ENCODE peak calls at places on chromosomes 4 and X, in seven cellular contexts. L is K562, H is cardiac muscle cell, X is GM23338, G is thyroid gland, I is SJSA1, Q is tibial nerve. D is an unnamed sample.

GRCh38 chr4:145130788-145131398 is 32.8 kb downstream of the ABCE1 start:
- DNase-seq in G (no peak), H (peak; percentile 77), Q (no peak), L (peak; percentile 3), X (no peak), I (no peak), D (peak; percentile 50)

GRCh38 chr4:52173470-52174055 is 122.5 kb downstream of the SPATA18 start:
- DNase-seq in L (no peak), X (no peak), I (no peak), Q (no peak), H (peak; percentile 66), G (peak; percentile 5), D (no peak)

GRCh38 chr4:33381806-33382205 is 2661.6 kb downstream of the PCDH7 start:
- DNase-seq in X (no peak), H (no peak), L (no peak), I (no peak), Q (no peak), G (peak; percentile 45), D (no peak)

GRCh38 chr4:102732678-102733445 is 27.9 kb downstream of the MANBA start:
- DNase-seq in Q (no peak), H (no peak), L (no peak), X (no peak), I (no peak), G (peak; percentile 44), D (no peak)

GRCh38 chr4:73713650-73714049 is 26.7 kb upstream of the CXCL8 start:
- DNase-seq in H (no peak), X (no peak), Q (no peak), G (no peak), L (no peak), I (no peak), D (no peak)

GRCh38 chr4:212438-213174 is 88.3 kb downstream of the ZNF718 start:
- DNase-seq in H (peak; percentile 90), G (peak; percentile 85), L (peak; percentile 34), I (no peak), Q (no peak), X (peak; percentile 98), D (peak; percentile 30)

GRCh38 chr4:105471566-105472176 is 2.2 kb downstream of the PPA2 start:
- DNase-seq in Q (peak; percentile 43), H (peak; percentile 83), L (peak; percentile 85), I (peak; percentile 67), X (peak; percentile 83), G (peak; percentile 66), D (peak; percentile 48)

GRCh38 chr4:123924536-123924935 is 527.9 kb downstream of the SPRY1 start:
- DNase-seq in H (peak; percentile 43), L (no peak), X (no peak), Q (no peak), I (no peak), G (no peak), D (no peak)

GRCh38 chr4:73867783-73868182 is 1.4 kb upstream of the CXCL1 start:
- DNase-seq in Q (no peak), G (no peak), I (no peak), H (no peak), L (peak; percentile 19), X (peak; percentile 31), D (no peak)

DNA sequence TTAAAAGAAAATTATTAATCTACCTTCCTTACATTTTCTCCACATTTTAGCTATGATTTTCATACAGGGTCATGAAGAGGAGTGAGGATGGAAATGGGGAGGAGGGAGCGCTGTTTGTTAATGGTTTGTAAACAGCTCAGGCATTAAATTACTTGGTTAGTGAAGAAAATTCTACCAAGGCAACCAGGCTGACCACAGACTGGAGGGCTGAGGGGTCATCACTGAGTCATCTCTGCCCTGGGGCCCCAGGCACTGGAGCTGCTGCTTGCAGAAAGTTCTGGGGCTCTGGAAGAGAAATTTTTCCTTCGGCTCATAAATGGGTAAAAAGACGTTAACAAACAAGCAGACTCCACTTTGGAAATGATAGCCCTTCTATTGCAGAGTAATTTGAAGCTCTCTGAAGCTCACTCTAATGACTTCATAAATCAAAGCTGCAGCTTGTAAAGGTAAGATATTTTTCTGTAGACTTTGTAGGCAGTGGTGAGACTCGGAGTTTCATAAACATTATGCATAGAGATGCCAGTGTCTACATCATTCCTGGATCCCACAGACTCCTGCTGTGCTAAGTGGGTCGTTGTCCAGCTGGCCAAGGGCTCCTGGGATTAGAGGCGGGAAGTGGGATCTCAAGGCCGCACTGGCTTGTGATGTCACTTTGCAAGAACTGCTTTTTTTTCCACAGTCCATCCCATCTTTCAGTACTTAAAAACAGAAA is 159.6 kb downstream of the PTTG2 start:
- DNase-seq in Q (no peak), G (no peak), I (peak; percentile 64), X (no peak), L (no peak), H (peak; percentile 62), D (peak; percentile 52)
- H3K27ac ChIP-seq in Q (peak overlapping the region; percentile 74), G (no peak overlapping the region), I (no peak overlapping the region), X (no peak overlapping the region), L (no peak overlapping the region), H (no peak overlapping the region), D (peak overlapping the region; percentile 62)

GRCh38 chr4:48483006-48483776 is at the start of gene SLC10A4:
- DNase-seq in G (peak; percentile 27), I (no peak), X (peak; percentile 70), H (no peak), L (peak; percentile 87), Q (no peak), D (no peak)
- H3K27me3 ChIP-seq in G (peaks cover 14% of the 10 kb centered on the region), I (peaks cover 8% of the 10 kb centered on the region), X (peaks cover 69% of the 10 kb centered on the region), H (peaks cover 90% of the 10 kb centered on the region), L (no peaks in the 10 kb centered on the region), Q (no peaks in the 10 kb centered on the region), D (peaks cover 69% of the 10 kb centered on the region)

GRCh38 chr4:156169861-156170260 is 216.2 kb upstream of the CTSO start:
- DNase-seq in I (no peak), X (peak; percentile 22), G (no peak), H (no peak), L (no peak), Q (no peak), D (no peak)
- H3K27ac ChIP-seq in I (no peak overlapping the region), X (no peak overlapping the region), G (no peak overlapping the region), H (no peak overlapping the region), L (no peak overlapping the region), Q (no peak overlapping the region), D (no peak overlapping the region)

DNA sequence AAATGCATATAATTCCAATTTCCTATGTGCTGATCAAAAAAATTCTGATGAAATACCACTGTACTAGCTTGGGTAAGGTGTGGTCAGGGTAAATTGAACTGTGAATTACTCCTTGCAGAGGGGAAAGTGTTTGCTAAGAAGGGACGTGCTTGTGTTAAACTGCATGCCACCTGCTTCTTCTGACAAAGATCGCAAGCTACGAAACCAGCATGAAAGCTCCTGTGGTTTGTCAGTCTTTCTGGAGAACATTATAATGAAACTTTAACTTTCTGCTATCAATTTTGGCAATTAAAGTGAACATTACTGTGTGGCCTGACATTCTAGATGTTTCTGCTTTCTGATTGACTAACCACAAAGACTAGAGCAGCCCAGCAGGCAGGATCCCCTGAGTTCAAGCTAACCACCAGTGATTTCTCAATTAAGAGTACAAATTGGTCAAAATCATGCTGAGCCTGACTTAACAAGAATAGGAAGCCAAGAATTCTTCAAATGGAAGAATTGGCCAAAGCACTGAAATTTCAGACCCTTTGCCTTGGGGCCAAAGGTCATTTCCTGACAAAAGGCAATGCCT is 239.0 kb downstream of the SLITRK2 start:
- DNase-seq in G (no peak), I (no peak), X (no peak), Q (no peak), L (no peak), H (no peak), D (no peak)
- H3K27me3 ChIP-seq in G (no peaks in the 10 kb centered on the region), I (no peaks in the 10 kb centered on the region), X (no peaks in the 10 kb centered on the region), Q (no peaks in the 10 kb centered on the region), L (no peaks in the 10 kb centered on the region), H (no peaks in the 10 kb centered on the region), D (no peaks in the 10 kb centered on the region)

DNA sequence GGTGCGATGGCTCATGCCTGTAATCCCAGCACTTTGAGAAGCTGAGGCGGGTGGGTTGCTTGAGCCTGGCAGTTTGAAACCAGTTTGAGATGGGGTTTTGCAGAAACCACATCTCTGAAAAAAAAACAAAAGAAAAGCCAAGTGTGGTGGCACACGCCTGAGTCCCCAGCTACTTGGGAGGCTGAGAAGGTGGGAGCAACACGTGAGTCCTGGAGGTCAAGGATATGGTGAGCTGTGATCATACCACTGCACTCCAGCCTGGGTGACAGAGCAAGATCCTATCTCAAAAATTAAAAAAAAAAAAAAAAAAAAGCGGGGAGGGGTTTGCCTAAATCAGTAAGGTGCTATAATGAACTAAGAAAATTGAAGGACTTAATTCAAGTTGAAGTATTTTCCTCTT is 58.2 kb upstream of the TBC1D14 start:
- DNase-seq in I (no peak), G (no peak), L (peak; percentile 24), H (no peak), Q (no peak), X (no peak), D (no peak)
- H3K27ac ChIP-seq in I (no peak overlapping the region), G (no peak overlapping the region), L (no peak overlapping the region), H (no peak overlapping the region), Q (no peak overlapping the region), X (no peak overlapping the region), D (no peak overlapping the region)

GRCh38 chr4:16730522-16730921 is 167.9 kb downstream of the LDB2 start:
- DNase-seq in X (no peak), G (no peak), H (no peak), L (no peak), I (no peak), Q (no peak), D (no peak)
- H3K27me3 ChIP-seq in X (no peaks in the 10 kb centered on the region), G (no peaks in the 10 kb centered on the region), H (no peaks in the 10 kb centered on the region), L (no peaks in the 10 kb centered on the region), I (peaks cover 4% of the 10 kb centered on the region), Q (no peaks in the 10 kb centered on the region), D (no peaks in the 10 kb centered on the region)

GRCh38 chrX:155611302-155611701 is 1.4 kb downstream of the TMLHE start:
- DNase-seq in G (no peak), H (no peak), L (no peak), I (no peak), Q (no peak), X (no peak), D (no peak)
- H3K27ac ChIP-seq in G (peak overlapping the region; percentile 73), H (peak overlapping the region; percentile 92), L (peak overlapping the region; percentile 96), I (no peak overlapping the region), Q (peak overlapping the region; percentile 94), X (no peak overlapping the region), D (no peak overlapping the region)

DNA sequence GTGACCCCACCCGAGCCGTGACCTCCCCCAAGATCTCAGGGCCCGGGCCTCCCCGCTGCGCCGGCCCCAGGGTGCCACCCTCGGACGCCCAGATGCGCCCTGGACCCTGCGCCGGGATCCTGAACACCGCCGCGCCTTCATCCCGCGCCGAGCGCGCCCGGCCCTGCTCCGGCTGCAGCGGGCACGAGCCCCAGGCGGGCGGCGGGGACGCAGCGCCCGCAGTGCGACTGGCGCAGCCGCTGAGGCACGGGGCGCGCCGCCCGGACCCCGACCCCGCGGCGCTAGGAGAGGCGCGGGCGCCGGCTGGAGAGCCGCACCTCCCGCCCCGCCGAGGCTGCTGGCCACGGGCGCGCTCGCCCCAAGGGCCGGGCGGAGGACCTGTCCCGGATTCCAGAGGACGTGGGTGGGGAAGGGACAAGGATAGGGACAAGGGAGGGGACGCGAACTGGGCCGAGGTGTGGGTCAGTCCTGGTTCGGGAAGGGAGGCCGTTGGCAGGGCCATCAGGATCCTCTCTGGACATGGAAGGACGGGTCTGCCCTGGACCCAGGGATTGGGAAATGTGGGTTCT is 1.2 kb downstream of the ZFYVE28 start:
- DNase-seq in X (peak; percentile 62), L (no peak), H (no peak), Q (no peak), I (no peak), G (peak; percentile 19), D (no peak)
- H3K27me3 ChIP-seq in X (peaks cover 79% of the 10 kb centered on the region), L (no peaks in the 10 kb centered on the region), H (peaks cover 96% of the 10 kb centered on the region), Q (no peaks in the 10 kb centered on the region), I (peaks cover 25% of the 10 kb centered on the region), G (no peaks in the 10 kb centered on the region), D (peaks cover 65% of the 10 kb centered on the region)

D was measured in AG04450.